ENCODE peak calls at places on chromosomes 3 and 15, in six cellular contexts. D, F, T, I, X and O are unnamed samples.

GRCh38 chr3:17891139-17891850 is 148.9 kb upstream of the TBC1D5 start:
- DNase-seq in I (no peak), D (no peak), F (no peak), T (no peak), X (no peak), O (no peak)

GRCh38 chr15:51161491-51162260 is 67.0 kb upstream of the TNFAIP8L3 start:
- DNase-seq in I (no peak), F (no peak), T (no peak), X (no peak), D (no peak), O (no peak)

GRCh38 chr3:54681706-54682105 is 246.2 kb downstream of the LRTM1 start:
- DNase-seq in I (no peak), T (no peak), F (no peak), D (no peak), X (no peak), O (no peak)

GRCh38 chr15:50523736-50524318 is 22.6 kb downstream of the USP50 start:
- DNase-seq in T (peak; percentile 4), D (no peak), F (no peak), X (no peak), I (no peak), O (no peak)

GRCh38 chr15:67998599-67999122 is 55.5 kb upstream of the PIAS1 start:
- DNase-seq in T (peak; percentile 63), I (peak; percentile 81), F (no peak), D (no peak), X (no peak), O (no peak)

GRCh38 chr3:108088146-108088545 is 2.7 kb downstream of the CD47 start:
- DNase-seq in I (no peak), D (no peak), F (no peak), X (no peak), T (no peak), O (no peak)

GRCh38 chr3:49871536-49872157 is 1.9 kb upstream of the CAMKV start:
- DNase-seq in T (no peak), F (no peak), D (no peak), X (no peak), I (no peak), O (no peak)

GRCh38 chr3:136281966-136282554 is 31.9 kb downstream of the PCCB start:
- DNase-seq in X (no peak), F (no peak), D (no peak), T (peak; percentile 11), I (no peak), O (no peak)

GRCh38 chr15:62782100-62782791 is 260.3 kb upstream of the TPM1 start:
- DNase-seq in I (peak; percentile 59), X (peak; percentile 64), D (peak; percentile 62), T (peak; percentile 97), F (no peak), O (no peak)

GRCh38 chr3:73409405-73409804 is 215.3 kb downstream of the PDZRN3 start:
- DNase-seq in T (no peak), I (no peak), D (no peak), X (no peak), F (no peak), O (no peak)

GRCh38 chr3:188179006-188179966 is 25.3 kb downstream of the LPP start:
- DNase-seq in T (no peak), F (no peak), I (no peak), X (peak; percentile 40), D (no peak), O (peak; percentile 83)

GRCh38 chr3:186616299-186616617 is 3.4 kb downstream of the AHSG start:
- DNase-seq in T (no peak), F (no peak), X (no peak), D (no peak), I (no peak), O (no peak)

GRCh38 chr3:87426916-87427315 is 150.5 kb upstream of the POU1F1 start:
- DNase-seq in F (no peak), D (no peak), T (no peak), I (no peak), X (no peak), O (no peak)

GRCh38 chr15:67884514-67885225 is 44.8 kb upstream of the RNU6-1 start:
- DNase-seq in T (peak; percentile 92), I (peak; percentile 94), X (peak; percentile 25), F (peak; percentile 6), D (peak; percentile 79), O (peak; percentile 94)

GRCh38 chr3:117393119-117393518 is 683.5 kb downstream of the TUSC7 start:
- DNase-seq in I (no peak), F (no peak), T (no peak), X (no peak), D (no peak), O (no peak)

DNA sequence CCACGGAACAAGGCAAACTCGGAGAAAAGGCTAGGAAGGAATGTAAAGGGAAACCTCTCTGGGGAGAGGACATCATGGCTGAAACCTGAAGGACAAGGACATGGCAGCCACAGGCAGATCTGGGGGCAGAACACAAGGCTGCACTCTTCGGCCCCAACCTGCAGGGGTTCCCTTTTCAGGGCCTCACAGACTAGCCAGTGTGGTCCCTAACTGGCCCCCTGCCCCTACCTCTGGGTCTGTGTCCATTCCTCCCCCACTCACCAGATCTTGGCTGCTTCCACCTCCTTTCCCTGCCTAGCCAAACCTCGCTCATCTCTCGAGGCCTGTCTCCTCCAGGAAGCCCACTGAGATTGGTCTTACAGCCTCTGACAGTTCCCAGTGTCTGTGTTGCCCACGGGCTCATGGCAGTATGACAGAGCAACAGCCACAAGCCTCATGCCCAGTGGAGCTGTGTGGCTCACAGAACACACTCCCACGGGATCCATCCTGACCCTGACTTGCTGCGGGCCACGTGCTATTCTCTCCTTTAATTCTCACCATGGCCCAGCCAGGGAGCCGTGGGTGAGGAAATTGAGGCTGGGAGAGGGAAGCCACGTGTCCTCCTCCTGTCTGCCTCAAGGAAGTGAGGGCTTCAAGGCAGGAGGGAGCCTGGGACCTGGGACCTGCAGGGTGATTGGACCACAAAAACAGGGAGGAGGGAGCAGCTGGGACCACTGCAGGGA is 26.5 kb downstream of the WNT7A start:
- DNase-seq in F (no peak), T (no peak), D (no peak), X (no peak), I (no peak), O (no peak)
- H3K4me1 ChIP-seq in F (no peaks in the 10 kb centered on the region), T (no peaks in the 10 kb centered on the region), D (no peaks in the 10 kb centered on the region), X (no peaks in the 10 kb centered on the region), I (no peaks in the 10 kb centered on the region), O (no peaks in the 10 kb centered on the region)

GRCh38 chr3:71887256-71887655 is 102.3 kb upstream of the PROK2 start:
- DNase-seq in T (no peak), X (no peak), D (no peak), I (no peak), F (no peak), O (no peak)
- H3K9me3 ChIP-seq in T (no peaks in the 10 kb centered on the region), X (no peaks in the 10 kb centered on the region), D (no peaks in the 10 kb centered on the region), I (no peaks in the 10 kb centered on the region), F (no peaks in the 10 kb centered on the region), O (no peaks in the 10 kb centered on the region)

DNA sequence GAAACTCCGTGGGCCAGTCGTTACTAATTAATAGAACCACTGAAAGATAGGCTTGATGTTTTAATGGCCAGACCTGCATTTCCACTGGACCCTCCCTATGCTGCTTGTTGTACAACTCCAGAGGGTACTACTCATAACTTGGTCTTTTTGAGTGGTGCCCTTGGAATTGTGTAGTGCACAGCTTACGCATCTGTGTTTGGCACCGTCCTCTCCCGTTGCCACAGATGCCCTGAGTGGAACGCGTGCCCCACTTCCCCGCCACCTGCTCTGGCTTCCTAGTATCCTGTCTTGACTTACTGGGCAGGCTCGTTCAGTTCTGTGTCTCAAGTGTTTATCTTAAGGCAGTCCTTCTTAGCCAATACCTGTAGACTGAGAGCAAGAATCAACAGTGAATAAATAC is 78.7 kb downstream of the USP13 start:
- DNase-seq in D (no peak), F (no peak), T (no peak), I (no peak), X (no peak), O (peak; percentile 92)
- H3K4me1 ChIP-seq in D (no peaks in the 10 kb centered on the region), F (no peaks in the 10 kb centered on the region), T (no peaks in the 10 kb centered on the region), I (no peaks in the 10 kb centered on the region), X (no peaks in the 10 kb centered on the region), O (peaks cover 8% of the 10 kb centered on the region)

GRCh38 chr3:1987983-1988382 is 110.7 kb upstream of the CNTN4 start:
- DNase-seq in I (peak; percentile 22), D (no peak), X (no peak), F (no peak), T (no peak), O (no peak)
- H3K9me3 ChIP-seq in I (no peaks in the 10 kb centered on the region), D (no peaks in the 10 kb centered on the region), X (no peaks in the 10 kb centered on the region), F (no peaks in the 10 kb centered on the region), T (no peaks in the 10 kb centered on the region), O (no peaks in the 10 kb centered on the region)

DNA sequence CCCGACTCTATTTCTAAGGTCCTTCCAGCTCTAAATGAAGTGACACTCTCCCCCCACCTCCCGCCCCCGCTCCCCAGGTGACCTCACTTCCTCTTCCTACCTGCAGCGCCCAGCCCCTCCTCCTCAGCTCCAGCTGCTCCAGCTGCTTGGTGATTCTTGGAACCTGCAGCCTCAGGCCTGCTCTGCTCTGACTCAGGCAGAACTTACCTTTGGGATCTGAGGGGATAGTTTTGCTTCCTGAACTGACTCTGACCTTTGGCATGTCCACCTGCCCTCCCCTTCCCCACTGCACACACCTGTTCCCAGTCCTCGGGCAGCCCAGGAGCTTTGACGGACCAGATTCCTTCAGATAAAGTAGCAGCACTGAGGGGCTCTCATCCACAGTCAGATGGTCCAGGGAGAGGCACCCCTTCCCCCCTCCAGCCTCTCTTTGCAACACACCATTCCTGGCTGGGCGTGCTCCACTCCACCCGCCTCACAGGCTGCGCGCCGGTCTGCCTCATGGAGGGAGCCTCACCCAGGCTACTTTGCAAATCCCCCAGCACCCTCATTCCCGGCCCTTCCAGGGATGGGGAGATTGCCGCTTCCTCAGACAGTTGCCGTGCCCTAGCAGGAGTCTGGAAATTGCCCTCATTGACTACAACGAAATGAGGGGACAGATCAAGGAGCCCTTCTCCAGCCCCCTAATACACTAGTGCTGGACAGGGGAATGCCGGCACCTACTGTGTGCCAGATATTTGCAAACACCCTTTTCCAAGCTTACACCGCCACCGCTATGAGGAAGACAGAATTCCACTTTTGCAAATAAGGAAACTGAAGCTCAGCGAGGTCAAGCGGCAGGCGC is 695 bp upstream of the C15orf39 start:
- DNase-seq in I (peak; percentile 87), T (no peak), D (peak; percentile 90), F (peak; percentile 27), X (no peak), O (peak; percentile 89)
- H3K4me1 ChIP-seq in I (peaks cover 29% of the 10 kb centered on the region), T (peaks cover 32% of the 10 kb centered on the region), D (peaks cover 6% of the 10 kb centered on the region), F (peaks cover 41% of the 10 kb centered on the region), X (peaks cover 19% of the 10 kb centered on the region), O (peaks cover 32% of the 10 kb centered on the region)